ENCODE peak calls at places on chromosomes 6 and 20, in four cellular contexts. F, A, R and H are unnamed samples.

GRCh38 chr6:6320901-6321300 is 439 bp upstream of the F13A1 start:
- DNase-seq in R (no peak), A (peak; percentile 78), F (no peak), H (no peak)

GRCh38 chr20:23061713-23062561 is 12.5 kb upstream of the THBD start:
- DNase-seq in R (peak; percentile 81), F (no peak), A (peak; percentile 75), H (peak; percentile 12)

GRCh38 chr6:34412054-34412453 is 13.8 kb downstream of the RPS10 start:
- DNase-seq in F (no peak), R (no peak), A (no peak), H (no peak)

GRCh38 chr20:61823242-61823641 is 242.4 kb downstream of the TAF4 start:
- DNase-seq in A (no peak), F (no peak), R (no peak), H (no peak)

GRCh38 chr6:153328194-153328593 is 197.1 kb upstream of the RGS17 start:
- DNase-seq in F (no peak), A (no peak), R (no peak), H (no peak)

GRCh38 chr20:36856691-36857635 is 19.0 kb upstream of the TLDC2 start:
- DNase-seq in A (peak; percentile 33), R (peak; percentile 54), F (no peak), H (no peak)

GRCh38 chr20:46661659-46662058 is 10.4 kb upstream of the SLC13A3 start:
- DNase-seq in F (no peak), R (no peak), A (no peak), H (no peak)

GRCh38 chr6:150230877-150231428 is 88.1 kb downstream of the PPP1R14C start:
- DNase-seq in R (no peak), A (no peak), F (no peak), H (no peak)

GRCh38 chr6:146543211-146543939 is at the start of gene RAB32:
- DNase-seq in R (peak; percentile 95), A (peak; percentile 95), F (no peak), H (peak; percentile 53)

GRCh38 chr6:134249759-134250602 is 67.9 kb downstream of the SGK1 start:
- DNase-seq in R (peak; percentile 54), A (no peak), F (no peak), H (no peak)

GRCh38 chr6:162313922-162314660 is 413.5 kb downstream of the PRKN start:
- DNase-seq in F (no peak), A (no peak), R (peak; percentile 73), H (no peak)

GRCh38 chr6:19444041-19444440 is 393.1 kb upstream of the ID4 start:
- DNase-seq in R (no peak), F (no peak), A (no peak), H (no peak)

GRCh38 chr20:53077373-53078205 is 105.4 kb downstream of the TSHZ2 start:
- DNase-seq in R (peak; percentile 22), A (no peak), F (no peak), H (no peak)

GRCh38 chr6:4008324-4009047 is 70.5 kb downstream of the FAM217A start:
- DNase-seq in R (peak; percentile 94), A (no peak), F (no peak), H (peak; percentile 76)

GRCh38 chr6:37517411-37517812 is 17.7 kb upstream of the CCDC167 start:
- DNase-seq in A (no peak), R (peak; percentile 26), F (no peak), H (no peak)

GRCh38 chr6:22826961-22827360 is 257.6 kb downstream of the HDGFL1 start:
- DNase-seq in A (no peak), R (no peak), F (no peak), H (no peak)

GRCh38 chr6:157226761-157227160 is 96.6 kb downstream of the TMEM242 start:
- DNase-seq in A (peak; percentile 42), F (no peak), R (no peak), H (no peak)
- TF ChIP-seq CTCF in A (no peak), F (no peak), R (no peak), H (no peak)

DNA sequence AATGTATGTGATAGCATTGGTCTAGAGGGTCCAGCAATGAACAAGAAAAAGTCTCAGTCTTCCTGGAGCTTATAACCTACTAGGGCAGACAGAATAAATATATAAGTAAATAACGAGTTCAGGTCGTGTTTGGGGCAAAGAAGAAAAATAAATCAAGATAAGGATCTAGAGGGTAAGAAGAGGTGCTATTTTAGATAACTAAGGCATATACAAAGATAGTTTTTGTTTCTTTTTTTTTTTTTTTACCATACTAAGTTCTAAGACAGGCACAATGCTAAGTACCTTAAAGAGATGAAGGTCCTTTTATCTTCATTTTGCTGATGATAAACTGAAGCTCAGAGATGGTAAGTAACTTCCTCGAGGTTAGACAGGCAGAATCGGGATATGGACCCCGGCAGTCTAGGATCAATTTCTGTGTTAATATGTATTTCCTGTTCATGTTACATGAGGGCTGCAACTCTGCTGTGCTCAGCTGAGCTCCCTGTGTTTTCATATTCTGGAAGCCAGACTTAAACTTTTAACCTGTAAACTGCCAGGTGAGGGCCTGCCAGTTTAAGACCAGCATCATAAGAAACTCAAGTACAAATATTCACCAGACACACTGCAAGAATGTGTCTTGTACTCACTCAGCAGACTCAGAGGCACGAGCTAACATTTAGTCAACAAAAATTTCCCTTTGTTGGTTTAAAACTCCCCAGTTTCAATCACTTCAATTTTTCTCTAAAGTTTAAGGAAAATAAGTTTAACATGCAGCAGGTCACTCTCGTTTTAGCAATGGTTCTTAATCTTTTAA is 23.3 kb downstream of the SESN1 start:
- DNase-seq in A (no peak), F (no peak), R (no peak), H (no peak)
- H3K4me3 ChIP-seq in A (no peak overlapping the region), F (no peak overlapping the region), R (no peak overlapping the region), H (no peak overlapping the region)

GRCh38 chr6:33314943-33315752 is 1.3 kb upstream of the TAPBP start:
- DNase-seq in F (no peak), A (peak; percentile 79), R (no peak), H (no peak)

GRCh38 chr6:33313709-33314514 is at the start of gene TAPBP:
- DNase-seq in F (peak; percentile 47), A (peak; percentile 82), R (peak; percentile 56), H (no peak)

GRCh38 chr6:33312361-33313104 is 1.3 kb downstream of the TAPBP start:
- DNase-seq in F (peak; percentile 89), R (peak; percentile 57), A (peak; percentile 92), H (no peak)

GRCh38 chr6:33314515-33314942 is 651 bp upstream of the TAPBP start:
- DNase-seq in R (peak; percentile 73), A (peak; percentile 73), F (no peak), H (no peak)

DNA sequence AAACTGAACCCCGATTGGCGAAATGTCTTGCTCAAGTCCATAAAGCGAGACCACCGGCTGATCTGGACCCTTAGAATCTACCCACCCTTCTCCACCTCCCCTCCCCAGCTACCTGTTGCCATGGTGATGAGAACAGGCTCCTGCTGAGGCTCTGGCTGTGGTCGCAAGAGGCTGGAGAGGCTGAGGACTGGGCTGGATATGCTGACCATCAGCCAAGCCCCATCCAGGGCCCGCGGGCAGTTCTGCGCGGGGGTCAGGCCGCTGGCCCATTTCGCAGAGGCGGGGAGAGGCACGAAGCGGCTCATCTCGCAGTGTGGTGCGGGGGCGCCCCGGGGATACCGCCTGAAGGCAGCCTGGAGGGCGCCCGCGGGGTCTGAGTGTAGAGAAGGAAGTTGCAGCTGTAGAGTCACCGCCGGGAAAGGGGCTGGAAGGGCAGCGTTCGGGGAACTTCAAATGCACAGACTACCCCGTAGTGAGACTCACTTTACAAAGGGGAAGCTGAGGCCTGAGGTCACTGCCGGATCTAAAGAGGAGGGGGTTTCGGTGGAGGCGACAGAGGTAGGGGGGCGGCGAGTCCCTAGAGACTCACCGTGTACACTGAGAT is 671 bp downstream of the TAPBP start:
- DNase-seq in F (no peak), A (peak; percentile 86), R (peak; percentile 27), H (no peak)
- TF ChIP-seq CTCF in F (no peak), A (no peak), R (no peak), H (no peak)

GRCh38 chr6:41443616-41444525 is 102.3 kb upstream of the FOXP4 start:
- DNase-seq in F (peak; percentile 53), R (peak; percentile 39), A (no peak), H (no peak)
- H3K4me3 ChIP-seq in F (no peak overlapping the region), R (no peak overlapping the region), A (no peak overlapping the region), H (no peak overlapping the region)

DNA sequence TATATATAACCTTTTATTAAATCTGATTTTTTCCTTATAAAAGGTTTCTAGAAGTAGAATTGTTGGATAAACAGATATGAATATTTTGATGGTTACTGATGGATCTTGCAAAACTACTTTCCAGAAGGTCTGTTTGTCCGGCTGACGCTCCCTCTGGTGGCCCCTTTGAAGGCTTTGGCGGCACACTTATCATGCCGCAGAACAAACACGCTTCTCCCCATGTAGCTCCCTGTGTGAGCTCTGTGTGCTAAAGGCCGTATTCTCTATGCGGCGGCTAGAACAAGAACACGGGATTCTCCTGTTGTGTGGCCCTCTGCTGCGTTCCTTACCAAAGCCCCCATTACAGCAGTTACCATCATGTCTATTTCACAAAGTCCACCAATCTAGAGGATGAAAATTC is 30.0 kb downstream of the PPP1R3G start:
- DNase-seq in F (no peak), R (peak; percentile 59), A (no peak), H (no peak)
- TF ChIP-seq CTCF in F (peak; percentile 29), R (peak; percentile 45), A (peak; percentile 42), H (peak; percentile 26)

DNA sequence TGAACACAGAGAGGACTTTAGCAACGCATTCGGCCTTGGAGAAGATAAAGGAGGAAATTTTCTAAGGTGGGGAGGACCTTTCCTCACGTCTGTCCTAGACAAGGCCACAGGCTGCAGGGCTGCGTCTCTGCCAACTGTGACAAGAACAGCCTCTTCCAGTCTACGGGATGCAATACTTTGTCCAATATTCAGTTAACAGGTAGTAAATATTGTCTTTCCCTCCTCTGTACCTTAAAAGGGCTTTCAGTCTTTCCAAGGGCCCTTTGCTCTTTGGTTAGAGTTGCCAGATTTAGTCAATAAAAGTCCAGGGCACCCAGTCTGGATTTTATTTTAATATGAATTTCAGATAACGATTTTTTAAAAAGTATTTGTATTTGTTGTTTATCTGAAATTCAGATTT is 78.2 kb downstream of the ELOVL4 start:
- DNase-seq in F (no peak), R (no peak), A (no peak), H (no peak)
- H3K4me3 ChIP-seq in F (no peak overlapping the region), R (no peak overlapping the region), A (no peak overlapping the region), H (no peak overlapping the region)

DNA sequence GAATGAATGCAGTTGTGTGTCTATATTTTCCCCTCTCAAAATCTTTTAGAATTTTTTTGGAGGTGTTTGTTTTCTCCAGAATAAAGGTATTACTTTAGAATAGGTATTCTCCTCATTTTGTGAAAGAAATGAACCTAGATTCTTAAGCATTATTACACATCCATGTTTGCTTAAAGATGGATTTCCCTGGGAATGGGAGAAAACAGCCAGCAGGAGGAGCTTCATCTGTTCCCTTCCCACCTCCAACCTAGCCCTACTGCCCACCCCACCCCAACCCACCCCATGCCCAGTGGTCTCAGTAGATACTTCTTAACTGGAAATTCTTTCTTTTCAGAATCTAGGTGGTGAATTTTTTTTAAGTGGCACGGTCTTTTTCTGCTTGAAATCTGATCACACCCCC is 127.8 kb downstream of the CD109 start:
- DNase-seq in R (no peak), F (no peak), A (no peak), H (no peak)
- TF ChIP-seq CTCF in R (no peak), F (no peak), A (peak; percentile 54), H (no peak)